ENCODE peak calls at places on chromosome 10, in six cellular contexts. G, T, B, C, N and O are unnamed samples.

GRCh38 chr10:127976286-127976685 is 69.4 kb downstream of the PTPRE start:
- DNase-seq in G (peak), T (no peak), B (no peak), C (no peak), N (no peak), O (no peak)

GRCh38 chr10:19041176-19041575 is 7.4 kb upstream of the MALRD1 start:
- DNase-seq in G (no peak), T (no peak), B (no peak), C (no peak), N (no peak), O (no peak)

GRCh38 chr10:100723180-100723579 is 22.2 kb upstream of the PAX2 start:
- DNase-seq in G (no peak), T (no peak), B (no peak), C (no peak), N (no peak), O (no peak)

GRCh38 chr10:43843331-43844101 is 194.8 kb upstream of the ZNF32 start:
- DNase-seq in G (peak), T (no peak), B (no peak), C (no peak), N (no peak), O (no peak)

GRCh38 chr10:128530301-128530700 is 404.1 kb upstream of the MKI67 start:
- DNase-seq in G (peak), T (peak), B (peak), C (no peak), N (no peak), O (no peak)

GRCh38 chr10:44240766-44241165 is 144.1 kb downstream of the CXCL12 start:
- DNase-seq in G (no peak), T (no peak), B (no peak), C (no peak), N (no peak), O (no peak)

GRCh38 chr10:122126763-122127659 is 138.0 kb downstream of the TACC2 start:
- DNase-seq in G (peak), T (peak), B (no peak), C (no peak), N (peak), O (peak)

GRCh38 chr10:124315599-124316270 is 103.0 kb downstream of the OAT start:
- DNase-seq in G (peak), T (no peak), B (no peak), C (no peak), N (no peak), O (no peak)

GRCh38 chr10:89556590-89556989 is 21.2 kb upstream of the SLC16A12 start:
- DNase-seq in G (no peak), T (no peak), B (no peak), C (no peak), N (no peak), O (no peak)

GRCh38 chr10:71086439-71087080 is 125.8 kb upstream of the UNC5B start:
- DNase-seq in G (no peak), T (no peak), B (no peak), C (no peak), N (no peak), O (no peak)

GRCh38 chr10:75122505-75122904 is 11.0 kb downstream of the SAMD8 start:
- DNase-seq in G (no peak), T (no peak), B (no peak), C (no peak), N (no peak), O (no peak)
- TF ChIP-seq MYC in G (no peak), T (no peak), B (no peak), C (no peak), N (no peak), O (no peak)

GRCh38 chr10:35423505-35424306 is 87.4 kb downstream of the CCNY start:
- DNase-seq in G (no peak), T (no peak), B (no peak), C (no peak), N (no peak), O (no peak)
- TF ChIP-seq MYC in G (no peak), T (no peak), B (no peak), C (no peak), N (no peak), O (no peak)

GRCh38 chr10:86023931-86024554 is 342.6 kb downstream of the GRID1 start:
- DNase-seq in G (no peak), T (no peak), B (no peak), C (no peak), N (no peak), O (no peak)
- TF ChIP-seq MYC in G (no peak), T (no peak), B (no peak), C (no peak), N (no peak), O (no peak)

GRCh38 chr10:13813540-13813939 is 226.8 kb downstream of the PRPF18 start:
- DNase-seq in G (no peak), T (no peak), B (no peak), C (no peak), N (no peak), O (no peak)

GRCh38 chr10:13812804-13813203 is 226.0 kb downstream of the PRPF18 start:
- DNase-seq in G (no peak), T (no peak), B (no peak), C (no peak), N (no peak), O (no peak)

GRCh38 chr10:13820119-13820518 is 233.4 kb downstream of the PRPF18 start:
- DNase-seq in G (no peak), T (no peak), B (no peak), C (no peak), N (no peak), O (no peak)

GRCh38 chr10:13815766-13816165 is 229.0 kb downstream of the PRPF18 start:
- DNase-seq in G (no peak), T (no peak), B (no peak), C (no peak), N (no peak), O (peak)

DNA sequence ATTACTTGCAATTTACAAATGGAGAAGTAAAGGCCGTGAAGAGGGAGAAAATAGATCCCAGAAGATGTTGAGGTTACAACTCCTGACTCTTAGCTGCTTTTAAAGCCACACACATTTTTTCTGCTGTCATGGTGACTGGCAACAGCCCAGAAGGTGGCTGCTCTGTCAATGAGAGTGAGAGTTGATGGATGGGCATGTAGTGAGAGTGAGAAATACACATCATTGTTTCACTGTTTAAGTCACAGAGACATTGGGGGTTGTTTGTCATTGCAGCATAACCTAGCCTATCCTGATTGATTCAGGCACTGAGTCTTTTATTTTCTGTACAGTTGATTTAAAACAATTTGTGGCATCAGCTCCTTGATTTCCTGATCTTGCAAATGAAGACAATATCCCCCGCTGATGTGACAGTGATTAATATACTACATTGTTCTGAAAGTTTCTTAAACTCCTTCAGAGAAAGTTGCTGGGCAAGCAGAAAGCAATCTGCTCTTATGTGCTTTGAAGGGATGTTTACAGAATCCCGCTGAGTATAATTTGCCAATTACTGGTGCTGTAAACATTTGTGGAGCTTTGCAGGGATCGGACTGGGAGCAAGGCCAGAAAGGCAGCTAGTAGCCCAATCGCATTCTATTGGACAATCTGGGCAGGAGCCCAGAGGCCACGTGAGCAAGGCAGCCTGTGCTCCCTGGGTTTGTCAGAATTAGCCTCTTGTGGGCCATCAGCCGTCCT is 229.6 kb downstream of the PRPF18 start:
- DNase-seq in G (no peak), T (no peak), B (no peak), C (no peak), N (no peak), O (peak)
- TF ChIP-seq MYC in G (no peak), T (no peak), B (no peak), C (no peak), N (no peak), O (no peak)

GRCh38 chr10:103513383-103514060 is 20.0 kb downstream of the NEURL1 start:
- DNase-seq in G (no peak), T (no peak), B (no peak), C (no peak), N (no peak), O (no peak)

GRCh38 chr10:103512166-103512565 is 18.7 kb downstream of the NEURL1 start:
- DNase-seq in G (no peak), T (no peak), B (no peak), C (no peak), N (no peak), O (no peak)

GRCh38 chr10:103510791-103511757 is 17.6 kb downstream of the NEURL1 start:
- DNase-seq in G (no peak), T (no peak), B (no peak), C (no peak), N (no peak), O (no peak)

GRCh38 chr10:103514244-103514643 is 20.7 kb downstream of the NEURL1 start:
- DNase-seq in G (no peak), T (no peak), B (no peak), C (no peak), N (no peak), O (no peak)

DNA sequence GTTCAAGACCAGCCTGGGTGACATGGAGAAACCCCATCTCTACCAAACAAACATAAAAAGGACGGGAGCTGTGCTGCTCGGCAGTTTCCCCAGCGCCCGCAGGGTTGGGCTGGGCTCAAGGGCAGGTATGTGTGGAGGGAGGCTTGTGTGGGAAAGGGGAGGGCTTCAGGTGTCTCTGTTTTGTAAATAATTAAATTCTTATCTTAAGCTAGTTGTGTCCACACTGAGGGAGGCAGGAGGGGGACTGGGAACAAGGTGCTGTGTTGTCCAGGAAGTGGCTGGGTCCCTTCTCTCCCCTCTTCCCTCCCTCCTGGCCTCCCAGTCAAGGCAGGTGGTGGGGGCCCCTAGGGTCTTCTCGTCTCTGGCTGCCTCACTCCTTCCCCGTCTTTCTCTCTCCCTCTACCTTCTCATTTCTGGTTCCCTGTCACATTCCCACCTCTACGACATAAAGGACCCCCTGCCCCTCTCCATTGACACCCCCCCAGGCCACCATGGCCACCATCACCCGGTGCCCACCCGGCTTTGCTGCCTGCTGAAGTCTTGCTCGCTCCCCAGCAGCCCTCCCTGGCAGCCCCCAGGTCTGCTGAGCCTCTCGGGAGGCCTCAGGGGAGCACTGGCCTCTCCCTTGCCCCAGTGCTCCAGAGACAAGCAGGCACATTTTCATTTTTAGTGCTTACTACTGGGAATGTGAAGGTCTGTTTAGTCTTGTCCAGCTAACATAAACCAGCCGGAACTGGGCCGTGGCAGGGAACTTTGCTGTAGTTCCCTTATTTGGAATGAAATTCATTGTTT is 19.3 kb downstream of the NEURL1 start:
- DNase-seq in G (no peak), T (no peak), B (no peak), C (no peak), N (peak), O (no peak)
- TF ChIP-seq MYC in G (no peak), T (no peak), B (no peak), C (no peak), N (no peak), O (no peak)